ENCODE peak calls at places on chromosomes 4 and X, in nine cellular contexts. C, M, G, Y, Z, D, Q, H and U are unnamed samples.

GRCh38 chr4:96149911-96150310 is 310.0 kb downstream of the PDHA2 start:
- DNase-seq in C (peak), M (no peak), G (no peak), Y (no peak), Z (no peak), D (no peak), Q (no peak), H (no peak), U (peak)

GRCh38 chrX:12890467-12890866 is 16.0 kb upstream of the TLR8 start:
- DNase-seq in C (no peak), M (no peak), G (no peak), Y (no peak), Z (no peak), D (peak), Q (no peak), H (peak), U (no peak)

GRCh38 chrX:76454456-76454927 is 27.0 kb downstream of the MAGEE1 start:
- DNase-seq in C (peak), M (no peak), G (no peak), Y (no peak), Z (no peak), D (peak), Q (no peak), H (peak), U (no peak)

GRCh38 chrX:147827070-147827469 is 84.6 kb upstream of the FMR1 start:
- DNase-seq in C (no peak), M (no peak), G (no peak), Y (no peak), Z (no peak), D (no peak), Q (no peak), H (no peak), U (no peak)

GRCh38 chr4:8345053-8345945 is 75.7 kb downstream of the HTRA3 start:
- DNase-seq in C (no peak), M (peak), G (no peak), Y (no peak), Z (no peak), D (no peak), Q (no peak), H (no peak), U (no peak)

GRCh38 chr4:24842356-24842755 is 47.0 kb downstream of the SOD3 start:
- DNase-seq in C (no peak), M (no peak), G (no peak), Y (no peak), Z (no peak), D (no peak), Q (no peak), H (no peak), U (no peak)

GRCh38 chr4:15500721-15501120 is 31.0 kb downstream of the CC2D2A start:
- DNase-seq in C (no peak), M (no peak), G (no peak), Y (no peak), Z (no peak), D (no peak), Q (no peak), H (no peak), U (no peak)

GRCh38 chr4:41509411-41510008 is 28.4 kb upstream of the LIMCH1 start:
- DNase-seq in C (no peak), M (no peak), G (no peak), Y (no peak), Z (peak), D (no peak), Q (no peak), H (no peak), U (peak)

GRCh38 chr4:158169931-158170690 is 2.7 kb downstream of the GASK1B start:
- DNase-seq in C (no peak), M (no peak), G (no peak), Y (no peak), Z (no peak), D (no peak), Q (no peak), H (peak), U (no peak)

GRCh38 chrX:9865804-9866471 is 79.7 kb downstream of the SHROOM2 start:
- DNase-seq in C (peak), M (no peak), G (no peak), Y (no peak), Z (no peak), D (no peak), Q (no peak), H (no peak), U (no peak)

GRCh38 chr4:31052519-31052918 is 332.4 kb downstream of the PCDH7 start:
- DNase-seq in C (no peak), M (no peak), G (no peak), Y (no peak), Z (no peak), D (no peak), Q (no peak), H (no peak), U (peak)